ENCODE peak calls at places on chromosome 10, in four cellular contexts. Z, F, T and W are unnamed samples.

GRCh38 chr10:132926070-132926469 is 16.3 kb downstream of the CFAP46 start:
- DNase-seq in Z (no peak), F (no peak), T (no peak), W (no peak)

GRCh38 chr10:78688945-78689935 is 379.5 kb upstream of the ZMIZ1 start:
- DNase-seq in Z (no peak), F (no peak), T (no peak), W (no peak)

GRCh38 chr10:93076871-93077270 is 3.2 kb downstream of the CYP26A1 start:
- DNase-seq in Z (no peak), F (no peak), T (no peak), W (no peak)

GRCh38 chr10:100157140-100157539 is 28.7 kb downstream of the ERLIN1 start:
- DNase-seq in Z (no peak), F (no peak), T (no peak), W (no peak)

GRCh38 chr10:78470267-78471103 is 436.8 kb downstream of the RPS24 start:
- DNase-seq in Z (no peak), F (no peak), T (no peak), W (peak)

GRCh38 chr10:133015321-133015720 is 72.4 kb upstream of the ADGRA1 start:
- DNase-seq in Z (no peak), F (no peak), T (no peak), W (no peak)

GRCh38 chr10:70335246-70335613 is 47.2 kb downstream of the LRRC20 start:
- DNase-seq in Z (no peak), F (no peak), T (no peak), W (no peak)

GRCh38 chr10:70903262-70903921 is 15.0 kb upstream of the PCBD1 start:
- DNase-seq in Z (peak), F (peak), T (no peak), W (peak)

GRCh38 chr10:90592903-90593302 is 264.9 kb downstream of the HTR7 start:
- DNase-seq in Z (peak), F (peak), T (peak), W (peak)

GRCh38 chr10:6151087-6151977 is 51.4 kb upstream of the PFKFB3 start:
- DNase-seq in Z (peak), F (peak), T (peak), W (peak)

GRCh38 chr10:43250925-43251663 is 15.8 kb downstream of the RASGEF1A start:
- DNase-seq in Z (peak), F (no peak), T (no peak), W (no peak)

GRCh38 chr10:124728071-124728829 is 15.9 kb downstream of the FAM53B start:
- DNase-seq in Z (no peak), F (no peak), T (no peak), W (no peak)

GRCh38 chr10:73650537-73651331 is 5.1 kb downstream of the SYNPO2L start:
- DNase-seq in Z (no peak), F (peak), T (peak), W (no peak)

GRCh38 chr10:109778993-109779392 is 144.3 kb downstream of the XPNPEP1 start:
- DNase-seq in Z (no peak), F (no peak), T (no peak), W (no peak)

GRCh38 chr10:34711500-34711899 is 103.6 kb downstream of the PARD3 start:
- DNase-seq in Z (no peak), F (no peak), T (no peak), W (peak)

GRCh38 chr10:24706479-24707118 is 17.1 kb downstream of the ARHGAP21 start:
- DNase-seq in Z (no peak), F (no peak), T (no peak), W (peak)

GRCh38 chr10:35895331-35895730 is 253.2 kb upstream of the FZD8 start:
- DNase-seq in Z (no peak), F (no peak), T (no peak), W (no peak)

GRCh38 chr10:59709472-59710125 is at the start of gene SLC16A9:
- DNase-seq in Z (peak), F (peak), T (peak), W (peak)

GRCh38 chr10:59993931-59994330 is 87.6 kb upstream of the CCDC6 start:
- DNase-seq in Z (no peak), F (no peak), T (no peak), W (no peak)

GRCh38 chr10:1602037-1602471 is 135.3 kb downstream of the ADARB2 start:
- DNase-seq in Z (no peak), F (no peak), T (no peak), W (no peak)

GRCh38 chr10:132869621-132870020 is 72.7 kb downstream of the CFAP46 start:
- DNase-seq in Z (peak), F (no peak), T (no peak), W (no peak)

GRCh38 chr10:78658645-78659632 is 409.8 kb upstream of the ZMIZ1 start:
- DNase-seq in Z (no peak), F (no peak), T (no peak), W (no peak)

GRCh38 chr10:30185916-30186315 is 126.5 kb upstream of the JCAD start:
- DNase-seq in Z (no peak), F (no peak), T (no peak), W (no peak)

DNA sequence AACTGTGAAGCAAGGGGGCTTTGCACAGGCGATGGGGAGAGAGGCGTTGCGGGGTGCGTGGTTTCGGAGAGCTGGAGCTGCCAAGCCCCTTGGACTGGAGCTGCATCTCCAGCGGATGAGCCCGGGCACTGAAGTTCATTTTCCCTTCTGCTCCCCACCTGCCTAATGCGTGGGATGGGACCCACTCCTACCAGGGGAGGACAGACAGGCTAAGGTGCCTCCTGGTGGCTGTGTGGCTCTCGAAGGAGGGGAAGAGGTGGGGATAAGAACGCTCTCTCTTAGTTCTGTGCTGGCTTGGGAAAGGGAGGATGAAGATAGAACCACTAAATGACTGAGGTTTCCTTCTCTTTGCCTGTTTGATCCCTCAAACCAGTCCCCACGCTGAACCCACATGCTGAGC is 177.6 kb upstream of the PITRM1 start:
- DNase-seq in Z (peak), F (no peak), T (no peak), W (no peak)
- TF ChIP-seq CBFB in Z (no peak), F (no peak), T (no peak), W (no peak)

DNA sequence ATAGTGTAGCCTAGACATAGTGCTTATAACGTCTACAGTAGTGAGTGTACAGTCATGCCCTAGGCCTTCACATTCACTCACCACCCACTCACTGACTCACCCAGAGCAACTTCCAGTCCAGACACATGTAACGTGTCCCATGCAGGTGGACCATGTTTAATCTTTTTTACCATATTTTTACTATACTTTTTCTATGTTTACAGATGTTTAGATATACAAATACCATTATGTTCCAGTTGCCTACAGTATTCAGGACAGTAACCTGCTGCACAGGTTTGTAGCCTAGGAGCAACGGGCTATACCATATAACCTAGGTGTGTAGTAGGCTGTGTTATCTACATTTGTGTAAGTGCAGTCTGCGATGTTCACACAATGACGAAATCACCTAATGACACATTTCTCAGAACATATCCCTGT is 11.0 kb downstream of the MPP7 start:
- DNase-seq in Z (no peak), F (no peak), T (no peak), W (no peak)
- TF ChIP-seq CBFB in Z (no peak), F (no peak), T (no peak), W (no peak)

GRCh38 chr10:45374451-45375052 is 536 bp downstream of the ALOX5 start:
- DNase-seq in Z (no peak), F (no peak), T (no peak), W (no peak)

GRCh38 chr10:45372251-45372951 is 1.6 kb upstream of the ALOX5 start:
- DNase-seq in Z (no peak), F (no peak), T (no peak), W (no peak)

GRCh38 chr10:45375101-45375500 is 1.1 kb downstream of the ALOX5 start:
- DNase-seq in Z (no peak), F (no peak), T (no peak), W (no peak)

GRCh38 chr10:45373003-45373782 is 823 bp upstream of the ALOX5 start:
- DNase-seq in Z (peak), F (peak), T (no peak), W (no peak)

DNA sequence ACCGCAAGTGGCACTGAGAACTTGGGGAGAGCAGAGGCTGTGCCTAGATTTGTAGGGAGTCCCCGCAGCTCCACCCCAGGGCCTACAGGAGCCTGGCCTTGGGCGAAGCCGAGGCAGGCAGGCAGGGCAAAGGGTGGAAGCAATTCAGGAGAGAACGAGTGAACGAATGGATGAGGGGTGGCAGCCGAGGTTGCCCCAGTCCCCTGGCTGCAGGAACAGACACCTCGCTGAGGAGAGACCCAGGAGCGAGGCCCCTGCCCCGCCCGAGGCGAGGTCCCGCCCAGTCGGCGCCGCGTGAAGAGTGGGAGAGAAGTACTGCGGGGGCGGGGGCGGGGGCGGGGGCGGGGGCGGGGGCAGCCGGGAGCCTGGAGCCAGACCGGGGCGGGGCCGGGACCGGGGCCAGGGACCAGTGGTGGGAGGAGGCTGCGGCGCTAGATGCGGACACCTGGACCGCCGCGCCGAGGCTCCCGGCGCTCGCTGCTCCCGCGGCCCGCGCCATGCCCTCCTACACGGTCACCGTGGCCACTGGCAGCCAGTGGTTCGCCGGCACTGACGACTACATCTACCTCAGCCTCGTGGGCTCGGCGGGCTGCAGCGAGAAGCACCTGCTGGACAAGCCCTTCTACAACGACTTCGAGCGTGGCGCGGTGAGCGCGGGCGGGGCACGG is at the start of gene ALOX5:
- DNase-seq in Z (peak), F (peak), T (no peak), W (no peak)
- TF ChIP-seq CBFB in Z (no peak), F (no peak), T (peak), W (no peak)

GRCh38 chr10:12405342-12406320 is 56.3 kb downstream of the CAMK1D start:
- DNase-seq in Z (no peak), F (no peak), T (no peak), W (no peak)
- TF ChIP-seq CBFB in Z (no peak), F (no peak), T (no peak), W (no peak)